ENCODE peak calls at places on chromosome 17, in five cellular contexts. One of them, this sample, is unnamed.

GRCh38 chr17:31061678-31062077 is 33.1 kb upstream of the NF1 start:
- DNase-seq in CD8-positive, alpha-beta T cell: no peak
- DNase-seq in SJSA1: no peak
- DNase-seq in CD4-positive, CD25-positive, alpha-beta regulatory T cell: peak; percentile 29
- DNase-seq in fibroblast of mammary gland: peak; percentile 6
- DNase-seq in this sample: peak; percentile 15

GRCh38 chr17:6532441-6532885 is 23.9 kb downstream of the PITPNM3 start:
- DNase-seq in CD8-positive, alpha-beta T cell: no peak
- DNase-seq in fibroblast of mammary gland: peak; percentile 51
- DNase-seq in CD4-positive, CD25-positive, alpha-beta regulatory T cell: no peak
- DNase-seq in SJSA1: no peak
- DNase-seq in this sample: no peak

GRCh38 chr17:12647023-12647422 is 18.7 kb upstream of the MYOCD start:
- DNase-seq in CD8-positive, alpha-beta T cell: no peak
- DNase-seq in CD4-positive, CD25-positive, alpha-beta regulatory T cell: no peak
- DNase-seq in fibroblast of mammary gland: no peak
- DNase-seq in SJSA1: no peak
- DNase-seq in this sample: no peak

GRCh38 chr17:36612323-36612722 is 10.9 kb downstream of the MRM1 start:
- DNase-seq in fibroblast of mammary gland: no peak
- DNase-seq in SJSA1: no peak
- DNase-seq in CD8-positive, alpha-beta T cell: no peak
- DNase-seq in CD4-positive, CD25-positive, alpha-beta regulatory T cell: no peak
- DNase-seq in this sample: no peak

GRCh38 chr17:74432484-74433391 is 850 bp downstream of the GPRC5C start:
- DNase-seq in fibroblast of mammary gland: no peak
- DNase-seq in SJSA1: no peak
- DNase-seq in CD4-positive, CD25-positive, alpha-beta regulatory T cell: no peak
- DNase-seq in CD8-positive, alpha-beta T cell: no peak
- DNase-seq in this sample: no peak

GRCh38 chr17:31537558-31537957 is 146.1 kb downstream of the RAB11FIP4 start:
- DNase-seq in SJSA1: no peak
- DNase-seq in CD8-positive, alpha-beta T cell: no peak
- DNase-seq in fibroblast of mammary gland: peak; percentile 70
- DNase-seq in CD4-positive, CD25-positive, alpha-beta regulatory T cell: no peak
- DNase-seq in this sample: no peak

GRCh38 chr17:9905902-9906301 is 831 bp upstream of the RCVRN start:
- DNase-seq in SJSA1: peak; percentile 20
- DNase-seq in CD4-positive, CD25-positive, alpha-beta regulatory T cell: no peak
- DNase-seq in CD8-positive, alpha-beta T cell: no peak
- DNase-seq in fibroblast of mammary gland: peak; percentile 51
- DNase-seq in this sample: peak; percentile 30

GRCh38 chr17:43789482-43789881 is 9.2 kb downstream of the CFAP97D1 start:
- DNase-seq in fibroblast of mammary gland: no peak
- DNase-seq in CD8-positive, alpha-beta T cell: no peak
- DNase-seq in SJSA1: no peak
- DNase-seq in CD4-positive, CD25-positive, alpha-beta regulatory T cell: no peak
- DNase-seq in this sample: no peak

GRCh38 chr17:54749157-54749556 is 151.5 kb upstream of the TOM1L1 start:
- DNase-seq in SJSA1: no peak
- DNase-seq in CD4-positive, CD25-positive, alpha-beta regulatory T cell: no peak
- DNase-seq in CD8-positive, alpha-beta T cell: no peak
- DNase-seq in fibroblast of mammary gland: no peak
- DNase-seq in this sample: no peak

GRCh38 chr17:56918916-56919315 is 5.1 kb upstream of the TRIM25 start:
- DNase-seq in CD8-positive, alpha-beta T cell: no peak
- DNase-seq in CD4-positive, CD25-positive, alpha-beta regulatory T cell: peak; percentile 39
- DNase-seq in SJSA1: no peak
- DNase-seq in fibroblast of mammary gland: peak; percentile 74
- DNase-seq in this sample: no peak

GRCh38 chr17:51427259-51428255 is 167.2 kb downstream of the UTP18 start:
- DNase-seq in CD8-positive, alpha-beta T cell: peak; percentile 44
- DNase-seq in fibroblast of mammary gland: no peak
- DNase-seq in CD4-positive, CD25-positive, alpha-beta regulatory T cell: peak; percentile 78
- DNase-seq in SJSA1: no peak
- DNase-seq in this sample: peak; percentile 74

GRCh38 chr17:81165246-81166032 is at the start of gene PVALEF:
- DNase-seq in fibroblast of mammary gland: no peak
- DNase-seq in SJSA1: no peak
- DNase-seq in CD8-positive, alpha-beta T cell: no peak
- DNase-seq in CD4-positive, CD25-positive, alpha-beta regulatory T cell: no peak
- DNase-seq in this sample: no peak

GRCh38 chr17:28020515-28020914 is 22.0 kb upstream of the NLK start:
- DNase-seq in fibroblast of mammary gland: no peak
- DNase-seq in SJSA1: no peak
- DNase-seq in CD4-positive, CD25-positive, alpha-beta regulatory T cell: no peak
- DNase-seq in CD8-positive, alpha-beta T cell: no peak
- DNase-seq in this sample: no peak

GRCh38 chr17:27544350-27545131 is 86.4 kb upstream of the LGALS9 start:
- DNase-seq in SJSA1: peak; percentile 72
- DNase-seq in CD8-positive, alpha-beta T cell: no peak
- DNase-seq in fibroblast of mammary gland: no peak
- DNase-seq in CD4-positive, CD25-positive, alpha-beta regulatory T cell: peak; percentile 77
- DNase-seq in this sample: peak; percentile 54

GRCh38 chr17:13031718-13032350 is 14.0 kb upstream of the ELAC2 start:
- DNase-seq in fibroblast of mammary gland: peak; percentile 59
- DNase-seq in CD4-positive, CD25-positive, alpha-beta regulatory T cell: peak; percentile 64
- DNase-seq in CD8-positive, alpha-beta T cell: peak; percentile 10
- DNase-seq in SJSA1: peak; percentile 6
- DNase-seq in this sample: peak; percentile 54

GRCh38 chr17:55420776-55421178 is 858 bp downstream of the MMD start:
- DNase-seq in CD8-positive, alpha-beta T cell: no peak
- DNase-seq in CD4-positive, CD25-positive, alpha-beta regulatory T cell: peak; percentile 66
- DNase-seq in SJSA1: peak; percentile 54
- DNase-seq in fibroblast of mammary gland: peak; percentile 28
- DNase-seq in this sample: no peak

GRCh38 chr17:7141824-7142223 is 27.2 kb upstream of the ASGR2 start:
- DNase-seq in fibroblast of mammary gland: no peak
- DNase-seq in SJSA1: no peak
- DNase-seq in CD8-positive, alpha-beta T cell: no peak
- DNase-seq in CD4-positive, CD25-positive, alpha-beta regulatory T cell: no peak
- DNase-seq in this sample: no peak

GRCh38 chr17:74598346-74599022 is 6.4 kb upstream of the CD300LD start:
- DNase-seq in fibroblast of mammary gland: no peak
- DNase-seq in CD4-positive, CD25-positive, alpha-beta regulatory T cell: peak; percentile 45
- DNase-seq in CD8-positive, alpha-beta T cell: no peak
- DNase-seq in SJSA1: no peak
- DNase-seq in this sample: no peak

GRCh38 chr17:78736526-78737079 is 45.5 kb downstream of the CYTH1 start:
- DNase-seq in CD8-positive, alpha-beta T cell: peak; percentile 35
- DNase-seq in SJSA1: no peak
- DNase-seq in fibroblast of mammary gland: peak; percentile 35
- DNase-seq in CD4-positive, CD25-positive, alpha-beta regulatory T cell: peak; percentile 83
- DNase-seq in this sample: peak; percentile 90
- H3K4me3 ChIP-seq in CD8-positive, alpha-beta T cell: peak overlapping the region; percentile 63
- H3K4me3 ChIP-seq in SJSA1: no peak overlapping the region
- H3K4me3 ChIP-seq in fibroblast of mammary gland: peak overlapping the region; percentile 50
- H3K4me3 ChIP-seq in CD4-positive, CD25-positive, alpha-beta regulatory T cell: peak overlapping the region; percentile 88
- H3K4me3 ChIP-seq in this sample: peak overlapping the region; percentile 64

DNA sequence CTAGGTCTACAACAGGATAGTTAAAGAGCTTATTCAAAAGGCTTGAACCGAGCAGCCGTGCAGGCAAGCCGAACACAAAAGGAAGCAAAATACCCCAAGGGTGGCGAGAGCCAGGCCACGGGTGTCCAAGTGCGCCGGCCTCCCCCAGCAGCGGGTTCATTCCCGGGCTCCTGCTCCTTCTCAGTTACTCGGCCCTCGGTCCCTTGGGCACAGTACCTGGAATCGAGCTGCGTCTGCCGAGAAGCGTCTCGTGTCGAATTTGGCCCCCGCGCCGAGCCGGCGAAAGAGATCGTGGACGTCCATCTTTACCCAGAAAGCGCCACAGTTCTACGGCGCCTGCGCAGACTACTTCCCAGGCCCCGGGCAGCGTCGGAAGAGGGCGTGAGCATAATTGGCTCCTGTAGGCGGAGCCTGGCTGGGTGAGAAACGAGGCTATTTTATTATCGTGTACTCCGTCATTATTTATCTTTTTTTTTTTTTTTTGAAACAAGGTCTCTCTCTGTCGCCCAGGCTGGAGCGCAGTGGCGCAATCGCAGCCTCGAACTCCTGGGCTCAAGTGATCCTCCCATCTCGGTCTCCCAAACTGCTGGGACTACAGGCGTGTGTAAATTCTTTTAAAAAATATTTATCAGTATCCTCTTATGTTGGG is at the start of gene DDX52:
- DNase-seq in CD4-positive, CD25-positive, alpha-beta regulatory T cell: peak; percentile 93
- DNase-seq in CD8-positive, alpha-beta T cell: peak; percentile 79
- DNase-seq in SJSA1: peak; percentile 88
- DNase-seq in fibroblast of mammary gland: peak; percentile 85
- DNase-seq in this sample: peak; percentile 82
- H3K4me3 ChIP-seq in CD4-positive, CD25-positive, alpha-beta regulatory T cell: peak within 1 kb of the TSS; percentile 99
- H3K4me3 ChIP-seq in CD8-positive, alpha-beta T cell: peak within 1 kb of the TSS; percentile 78
- H3K4me3 ChIP-seq in SJSA1: peak within 1 kb of the TSS; percentile 70
- H3K4me3 ChIP-seq in fibroblast of mammary gland: peak within 1 kb of the TSS; percentile 80
- H3K4me3 ChIP-seq in this sample: peak within 1 kb of the TSS; percentile 96

DNA sequence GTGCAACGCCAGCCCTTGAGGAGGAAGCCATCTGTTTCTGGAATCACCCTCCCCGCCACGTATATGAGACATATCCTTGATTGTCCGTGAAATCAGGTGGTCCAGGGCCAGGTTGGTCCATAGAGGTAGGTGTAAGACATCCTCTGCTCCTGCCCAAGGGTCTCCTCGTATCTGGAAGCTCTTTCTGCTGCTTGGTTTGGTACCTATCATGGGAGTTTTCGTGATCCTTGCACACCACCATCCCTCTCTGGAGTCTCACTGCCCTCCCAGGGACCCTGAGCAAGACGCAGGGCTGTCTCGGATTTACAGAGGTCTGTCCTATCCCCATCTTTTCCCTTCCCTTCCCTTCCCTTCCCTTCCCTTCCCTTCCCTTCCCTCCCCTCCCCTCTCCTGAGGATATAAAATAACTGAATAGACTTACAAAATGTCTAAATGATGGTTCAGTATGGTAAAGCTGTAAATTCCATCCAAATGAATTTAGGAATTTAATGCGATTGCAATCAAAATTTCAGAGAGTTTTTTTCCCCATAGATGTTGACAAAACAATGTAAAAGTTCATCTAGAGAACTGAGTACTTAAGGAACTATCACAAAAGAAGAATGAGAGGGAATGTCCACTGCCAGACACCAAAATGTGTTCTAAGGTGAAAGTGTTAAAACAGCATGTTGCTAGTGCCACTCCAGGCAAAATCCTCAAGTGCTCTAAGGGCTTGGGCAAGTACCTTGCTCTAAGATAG is 2.0 kb upstream of the CCDC42 start:
- DNase-seq in CD4-positive, CD25-positive, alpha-beta regulatory T cell: no peak
- DNase-seq in CD8-positive, alpha-beta T cell: no peak
- DNase-seq in fibroblast of mammary gland: no peak
- DNase-seq in SJSA1: no peak
- DNase-seq in this sample: no peak
- H3K4me3 ChIP-seq in CD4-positive, CD25-positive, alpha-beta regulatory T cell: peak overlapping the region; percentile 48
- H3K4me3 ChIP-seq in CD8-positive, alpha-beta T cell: peak overlapping the region; percentile 77
- H3K4me3 ChIP-seq in fibroblast of mammary gland: peak overlapping the region; percentile 58
- H3K4me3 ChIP-seq in SJSA1: peak overlapping the region; percentile 43
- H3K4me3 ChIP-seq in this sample: peak overlapping the region; percentile 47

GRCh38 chr17:42061641-42062487 is 11.5 kb upstream of the C17orf113 start:
- DNase-seq in CD8-positive, alpha-beta T cell: no peak
- DNase-seq in SJSA1: no peak
- DNase-seq in CD4-positive, CD25-positive, alpha-beta regulatory T cell: no peak
- DNase-seq in fibroblast of mammary gland: no peak
- DNase-seq in this sample: no peak
- H3K4me3 ChIP-seq in CD8-positive, alpha-beta T cell: no peak overlapping the region
- H3K4me3 ChIP-seq in SJSA1: no peak overlapping the region
- H3K4me3 ChIP-seq in CD4-positive, CD25-positive, alpha-beta regulatory T cell: no peak overlapping the region
- H3K4me3 ChIP-seq in fibroblast of mammary gland: no peak overlapping the region
- H3K4me3 ChIP-seq in this sample: no peak overlapping the region

GRCh38 chr17:951388-952132 is 28.0 kb downstream of the NXN start:
- DNase-seq in CD4-positive, CD25-positive, alpha-beta regulatory T cell: no peak
- DNase-seq in fibroblast of mammary gland: peak; percentile 86
- DNase-seq in CD8-positive, alpha-beta T cell: no peak
- DNase-seq in SJSA1: peak; percentile 97
- DNase-seq in this sample: peak; percentile 18
- H3K4me3 ChIP-seq in CD4-positive, CD25-positive, alpha-beta regulatory T cell: no peak overlapping the region
- H3K4me3 ChIP-seq in fibroblast of mammary gland: no peak overlapping the region
- H3K4me3 ChIP-seq in CD8-positive, alpha-beta T cell: no peak overlapping the region
- H3K4me3 ChIP-seq in SJSA1: peak overlapping the region; percentile 21
- H3K4me3 ChIP-seq in this sample: no peak overlapping the region

DNA sequence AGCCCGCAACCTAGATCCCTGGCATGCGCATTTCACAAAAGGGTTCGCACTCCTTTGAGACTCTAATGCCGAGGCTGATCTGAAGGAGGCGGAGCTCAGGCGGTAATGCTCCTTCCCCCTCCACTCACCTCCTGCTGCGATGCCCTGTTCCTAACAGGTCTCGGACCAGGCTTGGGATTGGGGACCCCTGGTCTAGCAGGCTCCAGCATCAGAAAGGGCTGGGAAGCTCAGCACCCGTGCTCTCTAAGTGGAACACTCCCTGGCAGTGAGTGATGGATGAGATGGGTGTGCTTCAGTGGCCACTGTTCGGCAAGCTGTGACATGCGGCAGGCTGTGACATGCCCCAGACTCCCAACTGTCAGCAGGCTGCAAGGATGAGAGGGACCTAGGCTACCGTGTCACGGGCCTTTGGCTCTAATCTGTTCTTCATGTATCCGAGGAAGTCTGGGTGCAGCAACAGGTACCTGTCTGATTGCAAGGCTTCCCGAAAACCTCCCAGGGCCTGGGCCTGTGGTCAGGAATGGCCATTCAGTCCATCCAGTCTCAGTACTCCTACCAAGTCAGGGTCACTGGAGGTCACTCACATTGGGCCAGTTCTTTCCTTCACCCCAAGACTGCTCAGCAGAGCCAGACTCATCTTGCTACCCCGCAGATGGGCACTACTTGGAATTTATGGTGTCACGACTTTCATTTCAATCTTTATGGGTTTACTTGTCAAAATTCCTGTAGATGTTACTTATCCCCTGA is 1.3 kb upstream of the ST6GALNAC2 start:
- DNase-seq in CD4-positive, CD25-positive, alpha-beta regulatory T cell: no peak
- DNase-seq in CD8-positive, alpha-beta T cell: no peak
- DNase-seq in SJSA1: no peak
- DNase-seq in fibroblast of mammary gland: no peak
- DNase-seq in this sample: no peak
- H3K4me3 ChIP-seq in CD4-positive, CD25-positive, alpha-beta regulatory T cell: no peak overlapping the region
- H3K4me3 ChIP-seq in CD8-positive, alpha-beta T cell: no peak overlapping the region
- H3K4me3 ChIP-seq in SJSA1: no peak overlapping the region
- H3K4me3 ChIP-seq in fibroblast of mammary gland: no peak overlapping the region
- H3K4me3 ChIP-seq in this sample: no peak overlapping the region

GRCh38 chr17:45313419-45313771 is 3.4 kb downstream of the MAP3K14 start:
- DNase-seq in fibroblast of mammary gland: no peak
- DNase-seq in CD4-positive, CD25-positive, alpha-beta regulatory T cell: no peak
- DNase-seq in SJSA1: no peak
- DNase-seq in CD8-positive, alpha-beta T cell: no peak
- DNase-seq in this sample: no peak
- H3K4me3 ChIP-seq in fibroblast of mammary gland: no peak overlapping the region
- H3K4me3 ChIP-seq in CD4-positive, CD25-positive, alpha-beta regulatory T cell: peak overlapping the region; percentile 95
- H3K4me3 ChIP-seq in SJSA1: no peak overlapping the region
- H3K4me3 ChIP-seq in CD8-positive, alpha-beta T cell: peak overlapping the region; percentile 40
- H3K4me3 ChIP-seq in this sample: no peak overlapping the region

DNA sequence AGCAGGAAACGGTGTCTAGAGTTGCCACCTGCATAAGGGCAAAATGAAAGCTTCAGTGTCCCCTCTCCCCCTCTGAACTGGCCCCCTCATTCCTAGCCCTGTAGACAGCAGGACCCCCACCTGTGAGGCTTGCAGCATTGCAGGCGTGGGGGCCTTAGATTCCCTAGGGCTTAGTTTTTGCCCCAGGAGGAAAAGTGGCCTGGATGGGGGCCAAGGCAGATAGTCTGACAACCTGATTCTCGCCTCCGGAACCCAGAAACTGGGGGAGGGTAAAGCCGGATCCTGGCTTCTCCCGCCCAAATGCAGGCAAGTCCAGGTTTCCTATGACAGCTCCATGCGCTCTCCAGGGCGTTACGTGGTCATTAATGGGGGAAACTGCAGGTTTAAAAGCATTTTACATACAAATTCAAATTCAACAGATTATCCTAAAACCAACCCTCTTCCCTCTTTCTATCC is 651 bp upstream of the HOXB6 start:
- DNase-seq in fibroblast of mammary gland: no peak
- DNase-seq in CD8-positive, alpha-beta T cell: no peak
- DNase-seq in CD4-positive, CD25-positive, alpha-beta regulatory T cell: no peak
- DNase-seq in SJSA1: no peak
- DNase-seq in this sample: no peak
- H3K4me3 ChIP-seq in fibroblast of mammary gland: peak overlapping the region; percentile 88
- H3K4me3 ChIP-seq in CD8-positive, alpha-beta T cell: no peak overlapping the region
- H3K4me3 ChIP-seq in CD4-positive, CD25-positive, alpha-beta regulatory T cell: no peak overlapping the region
- H3K4me3 ChIP-seq in SJSA1: no peak overlapping the region
- H3K4me3 ChIP-seq in this sample: no peak overlapping the region